ENCODE peak calls at places on chromosomes 13 and 19, in ten cellular contexts. B is progenitor cell of endocrine pancreas, K is suprapubic skin, U is fibroblast of lung, Z is astrocyte, F is HFF-Myc, J is neural progenitor cell, E is endothelial cell, L is tibial artery, G is RWPE1. Q is an unnamed sample.

GRCh38 chr19:32232449-32232848 is 113.0 kb upstream of the ZNF507 start:
- DNase-seq in B (no peak), K (no peak), U (no peak), Z (no peak), F (no peak), J (no peak), E (no peak), L (no peak), G (no peak), Q (no peak)

GRCh38 chr13:26628706-26629105 is 71.2 kb downstream of the WASF3 start:
- DNase-seq in B (no peak), K (no peak), U (peak), Z (peak), F (no peak), J (peak), E (no peak), L (no peak), G (no peak), Q (no peak)

GRCh38 chr13:110399801-110400200 is 92.7 kb downstream of the COL4A2 start:
- DNase-seq in B (no peak), K (no peak), U (peak), Z (peak), F (no peak), J (no peak), E (no peak), L (no peak), G (no peak), Q (no peak)

GRCh38 chr19:54551293-54551692 is 22.3 kb upstream of the LILRA2 start:
- DNase-seq in B (no peak), K (no peak), U (no peak), Z (no peak), F (no peak), J (no peak), E (no peak), L (no peak), G (no peak), Q (no peak)

GRCh38 chr19:29506619-29506911 is 19.2 kb upstream of the VSTM2B start:
- DNase-seq in B (no peak), K (no peak), U (no peak), Z (no peak), F (no peak), J (no peak), E (no peak), L (no peak), G (no peak), Q (no peak)

GRCh38 chr13:40503966-40504591 is 162.4 kb downstream of the FOXO1 start:
- DNase-seq in B (no peak), K (no peak), U (peak), Z (peak), F (no peak), J (no peak), E (no peak), L (no peak), G (peak), Q (no peak)

GRCh38 chr19:13070425-13071140 is 32.1 kb downstream of the LYL1 start:
- DNase-seq in B (no peak), K (no peak), U (no peak), Z (no peak), F (no peak), J (no peak), E (no peak), L (no peak), G (no peak), Q (no peak)

GRCh38 chr19:35868172-35868822 is at the start of gene APLP1:
- DNase-seq in B (peak), K (no peak), U (no peak), Z (peak), F (no peak), J (peak), E (peak), L (peak), G (no peak), Q (no peak)

GRCh38 chr19:42097461-42097860 is 21.5 kb downstream of the ZNF574 start:
- DNase-seq in B (no peak), K (no peak), U (no peak), Z (no peak), F (no peak), J (no peak), E (no peak), L (no peak), G (no peak), Q (no peak)

GRCh38 chr19:52600639-52601024 is 30.5 kb downstream of the ZNF701 start:
- DNase-seq in B (peak), K (peak), U (no peak), Z (no peak), F (no peak), J (no peak), E (peak), L (peak), G (no peak), Q (no peak)

GRCh38 chr19:34131100-34131499 is 41.2 kb upstream of the LSM14A start:
- DNase-seq in B (no peak), K (no peak), U (no peak), Z (no peak), F (no peak), J (no peak), E (no peak), L (no peak), G (no peak), Q (no peak)

GRCh38 chr13:53276265-53276664 is 247.7 kb downstream of the OLFM4 start:
- DNase-seq in B (no peak), K (no peak), U (no peak), Z (no peak), F (no peak), J (peak), E (no peak), L (no peak), G (no peak), Q (no peak)

GRCh38 chr19:40219721-40220276 is 1.6 kb upstream of the TTC9B start:
- DNase-seq in B (no peak), K (no peak), U (peak), Z (peak), F (no peak), J (no peak), E (no peak), L (no peak), G (peak), Q (no peak)

GRCh38 chr13:45542878-45543277 is 72.7 kb downstream of the ERICH6B start:
- DNase-seq in B (no peak), K (no peak), U (no peak), Z (no peak), F (no peak), J (no peak), E (no peak), L (no peak), G (no peak), Q (no peak)

GRCh38 chr19:45900661-45901431 is 1.6 kb downstream of the MYPOP start:
- DNase-seq in B (no peak), K (no peak), U (no peak), Z (no peak), F (no peak), J (no peak), E (no peak), L (no peak), G (no peak), Q (no peak)

GRCh38 chr19:7336321-7336973 is 12.3 kb upstream of the ARHGEF18 start:
- DNase-seq in B (no peak), K (peak), U (no peak), Z (no peak), F (no peak), J (no peak), E (no peak), L (no peak), G (no peak), Q (no peak)

GRCh38 chr13:41565221-41565620 is 107.9 kb downstream of the RGCC start:
- DNase-seq in B (no peak), K (no peak), U (peak), Z (peak), F (no peak), J (no peak), E (no peak), L (no peak), G (no peak), Q (no peak)

GRCh38 chr13:29676941-29677452 is 81.5 kb upstream of the SLC7A1 start:
- DNase-seq in B (no peak), K (no peak), U (no peak), Z (peak), F (no peak), J (peak), E (no peak), L (no peak), G (peak), Q (no peak)

GRCh38 chr19:35901854-35902661 is at the start of gene HCST:
- DNase-seq in B (no peak), K (no peak), U (no peak), Z (peak), F (no peak), J (no peak), E (no peak), L (no peak), G (no peak), Q (no peak)

GRCh38 chr19:39524495-39524894 is 8.2 kb downstream of the EID2B start:
- DNase-seq in B (no peak), K (no peak), U (no peak), Z (no peak), F (no peak), J (no peak), E (no peak), L (no peak), G (no peak), Q (no peak)

GRCh38 chr19:19204181-19204580 is 967 bp upstream of the NR2C2AP start:
- DNase-seq in B (no peak), K (no peak), U (no peak), Z (no peak), F (no peak), J (no peak), E (no peak), L (no peak), G (no peak), Q (no peak)

GRCh38 chr13:66665991-66666390 is 564.1 kb downstream of the PCDH9 start:
- DNase-seq in B (no peak), K (no peak), U (peak), Z (peak), F (peak), J (peak), E (peak), L (no peak), G (no peak), Q (no peak)

DNA sequence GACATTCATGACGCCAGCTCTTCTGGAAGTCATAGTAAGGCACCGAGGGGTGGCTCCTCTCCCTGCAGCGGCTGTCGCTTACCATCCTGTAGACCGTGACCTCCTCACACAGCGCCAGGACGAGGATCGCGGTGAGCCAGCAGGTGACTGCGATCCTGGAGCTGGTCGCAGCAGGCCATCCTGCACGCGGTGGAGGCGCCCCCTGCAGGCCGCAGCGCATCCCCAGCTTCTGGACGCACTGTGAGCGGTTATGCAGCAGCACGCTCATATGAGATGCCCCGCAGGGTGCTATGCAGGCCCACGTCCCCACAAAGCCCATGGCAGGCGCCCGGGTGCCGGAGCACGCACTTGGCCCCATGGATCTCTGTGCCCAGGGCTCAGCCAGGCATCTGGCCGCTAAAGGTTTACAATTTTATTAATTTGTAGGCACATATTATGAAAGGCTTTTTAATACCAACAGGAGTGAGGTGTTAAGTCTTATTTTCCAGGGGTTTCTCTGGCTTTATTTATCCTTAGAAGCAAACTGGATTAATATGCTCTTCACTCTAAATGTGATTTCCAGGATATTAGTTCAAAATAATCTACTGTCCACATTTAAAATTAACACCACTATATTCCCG is 35.6 kb upstream of the PSPC1 start:
- DNase-seq in B (peak), K (no peak), U (no peak), Z (no peak), F (no peak), J (peak), E (peak), L (no peak), G (no peak), Q (no peak)
- TF ChIP-seq CTCF in B (peak), K (no peak), U (no peak), Z (peak), F (peak), J (peak), E (peak), L (no peak), G (peak), Q (no peak)

DNA sequence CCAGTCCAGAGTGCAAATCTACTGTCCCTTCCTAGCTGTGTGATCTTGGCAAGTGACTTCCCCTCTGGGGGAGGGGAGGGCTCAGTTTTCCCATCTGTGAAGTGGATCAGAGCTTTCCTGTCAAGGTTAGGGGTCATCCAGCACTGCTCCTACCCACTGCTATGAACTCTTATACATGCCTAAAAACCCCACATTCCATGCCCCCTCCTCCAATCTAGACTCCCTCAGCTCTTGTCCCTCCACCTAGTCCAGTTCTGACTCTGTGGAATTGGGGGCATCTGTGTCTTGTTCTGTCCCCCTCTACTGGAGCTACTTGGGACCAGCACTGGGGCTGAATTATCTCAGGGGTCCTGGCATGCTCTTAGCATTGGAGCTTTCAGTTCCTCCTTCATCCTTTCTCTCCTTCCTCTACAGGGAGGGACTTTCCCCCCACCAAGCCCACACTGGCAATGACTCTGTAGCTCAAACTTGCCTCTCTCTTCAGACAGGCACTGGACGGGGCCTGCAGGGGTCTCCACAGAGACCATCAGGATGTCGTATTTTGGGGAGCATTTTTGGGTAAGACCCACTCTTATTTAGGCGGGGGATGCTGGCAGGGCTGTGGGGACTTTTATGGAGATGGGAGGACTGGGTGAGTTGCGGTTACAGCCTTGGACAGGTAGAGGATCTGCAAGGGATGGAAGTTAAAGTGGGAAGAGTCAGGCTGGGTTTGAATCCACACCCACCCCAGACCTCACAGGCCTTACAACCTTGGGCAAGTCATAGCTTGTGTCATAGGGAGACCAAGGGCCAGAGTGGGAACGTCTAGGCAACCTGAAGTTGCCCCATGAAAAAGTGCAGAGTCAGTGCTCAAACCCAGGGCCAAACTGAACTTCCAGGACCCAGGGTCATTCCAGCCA is 3.6 kb downstream of the FCHO1 start:
- DNase-seq in B (no peak), K (no peak), U (no peak), Z (no peak), F (no peak), J (no peak), E (no peak), L (no peak), G (no peak), Q (no peak)
- TF ChIP-seq CTCF in B (no peak), K (no peak), U (no peak), Z (no peak), F (no peak), J (no peak), E (no peak), L (no peak), G (no peak), Q (no peak)

DNA sequence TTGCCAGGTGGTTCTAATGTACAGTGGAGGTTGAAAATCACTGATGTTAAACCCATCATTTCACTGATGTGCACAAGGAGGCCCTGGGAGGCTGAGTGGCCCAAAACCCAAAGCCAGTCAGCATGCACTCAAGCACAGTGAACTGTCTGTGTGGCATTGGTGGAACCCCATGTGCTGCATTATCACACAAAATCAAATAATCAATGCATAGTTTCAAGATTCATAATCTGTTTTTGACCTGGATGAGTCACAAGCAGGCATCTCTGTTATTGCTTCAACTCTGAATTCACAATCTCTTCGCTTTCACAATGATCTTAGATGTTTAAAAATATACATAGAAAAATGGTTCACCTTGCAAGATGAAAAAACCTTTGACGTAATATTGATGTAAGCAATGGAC is 455.4 kb downstream of the IRS2 start:
- DNase-seq in B (no peak), K (no peak), U (peak), Z (peak), F (no peak), J (no peak), E (no peak), L (no peak), G (no peak), Q (no peak)
- TF ChIP-seq CTCF in B (no peak), K (no peak), U (no peak), Z (no peak), F (no peak), J (no peak), E (no peak), L (no peak), G (no peak), Q (no peak)

DNA sequence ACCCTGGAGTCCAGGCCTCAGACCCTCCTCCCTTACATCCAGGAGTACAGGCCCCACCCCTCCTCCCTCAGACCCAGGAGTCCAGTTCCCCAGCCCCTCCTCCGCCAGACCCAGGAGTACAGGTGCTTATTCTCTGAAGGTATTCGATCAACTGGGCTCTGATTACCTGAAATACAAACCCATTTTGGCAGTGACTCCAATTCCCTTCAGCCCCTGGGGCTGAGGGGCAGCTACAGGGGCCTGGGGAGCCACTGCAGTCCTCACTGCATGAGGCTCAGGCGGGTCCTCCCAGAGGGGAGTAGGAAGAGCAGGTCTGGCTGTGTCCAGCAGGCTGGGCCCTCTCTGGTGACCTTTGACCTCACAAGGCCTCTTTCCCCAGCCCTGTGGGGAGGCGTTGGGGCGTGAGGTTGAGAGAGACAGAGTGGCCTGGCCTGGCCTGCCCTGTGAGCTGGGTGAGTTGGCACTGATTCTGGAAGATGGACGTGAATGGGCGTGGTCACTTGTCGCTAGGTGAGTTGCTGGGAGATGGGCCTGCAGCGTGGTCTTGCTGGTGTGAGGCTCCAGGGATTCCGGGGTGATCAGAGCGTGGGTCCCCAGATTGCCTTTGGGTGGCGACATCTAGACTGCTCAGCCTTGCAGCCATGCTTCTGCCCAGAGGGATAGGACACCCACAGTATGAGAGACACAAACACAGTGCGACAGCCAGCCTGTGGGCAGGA is 3.1 kb downstream of the BCAT2 start:
- DNase-seq in B (no peak), K (no peak), U (no peak), Z (no peak), F (no peak), J (peak), E (no peak), L (no peak), G (no peak), Q (no peak)
- TF ChIP-seq CTCF in B (no peak), K (no peak), U (no peak), Z (no peak), F (no peak), J (peak), E (no peak), L (no peak), G (no peak), Q (no peak)

DNA sequence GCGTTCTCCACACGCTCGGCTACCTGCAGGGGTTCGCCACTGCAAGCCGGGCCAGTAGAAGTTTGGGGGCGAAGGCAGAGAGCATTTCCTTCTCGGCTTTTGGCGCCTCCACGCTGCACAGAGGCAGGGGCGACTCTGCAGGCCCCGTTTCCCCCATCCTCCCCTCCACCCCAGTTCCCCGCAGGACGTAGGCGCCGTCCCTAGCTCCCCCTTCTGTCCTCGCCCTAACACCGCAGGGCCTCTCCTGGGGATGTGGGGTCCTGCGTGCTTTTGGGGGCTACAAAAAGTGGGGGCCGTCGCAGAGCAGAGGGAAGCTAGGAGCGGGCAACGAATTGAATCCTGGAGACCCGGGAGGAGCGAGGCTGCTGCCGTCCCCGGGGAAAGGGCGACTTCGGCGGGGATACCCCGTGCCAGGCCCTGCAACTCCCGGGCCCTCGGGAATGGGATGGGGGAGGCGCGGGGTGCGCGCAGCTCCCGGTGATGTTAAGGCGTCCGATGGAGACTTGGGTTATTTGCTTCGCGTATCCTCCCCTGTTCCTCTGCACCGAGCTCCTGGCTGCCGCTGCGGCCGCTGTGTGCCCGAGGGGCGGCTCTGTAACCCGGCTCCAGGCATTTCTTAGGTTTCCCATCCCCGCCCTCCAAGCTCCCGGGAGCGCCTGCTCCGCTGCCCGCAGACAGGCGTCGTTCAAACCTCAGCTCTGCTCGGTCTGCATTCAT is 255.9 kb upstream of the SOX21 start:
- DNase-seq in B (peak), K (no peak), U (peak), Z (no peak), F (no peak), J (peak), E (peak), L (no peak), G (no peak), Q (no peak)
- TF ChIP-seq CTCF in B (peak), K (no peak), U (no peak), Z (no peak), F (no peak), J (peak), E (no peak), L (no peak), G (no peak), Q (no peak)

DNA sequence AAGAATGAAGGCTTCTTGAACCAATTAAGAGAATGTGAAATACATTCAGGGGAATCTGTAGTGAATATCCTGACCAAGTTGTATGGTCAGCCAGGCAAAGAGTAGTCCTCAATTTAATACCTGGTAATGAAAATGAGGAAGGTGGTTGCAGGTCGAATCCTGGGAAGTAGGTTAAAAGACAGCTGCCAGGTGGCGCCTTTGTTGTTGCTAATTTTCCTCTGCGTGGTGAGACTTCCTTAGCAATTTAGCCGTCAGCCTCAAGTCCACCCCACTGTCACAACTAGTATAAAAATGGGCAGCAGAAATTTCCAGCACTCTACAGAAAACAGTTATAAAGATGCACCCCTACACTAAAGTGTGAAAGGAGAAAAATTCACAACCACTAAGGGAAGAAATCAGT is 235.7 kb downstream of the NHLRC3 start:
- DNase-seq in B (no peak), K (no peak), U (peak), Z (no peak), F (no peak), J (peak), E (no peak), L (no peak), G (peak), Q (no peak)
- TF ChIP-seq CTCF in B (no peak), K (no peak), U (no peak), Z (no peak), F (no peak), J (peak), E (no peak), L (no peak), G (peak), Q (no peak)